ENCODE peak calls at places on chromosomes 5 and 9, in five cellular contexts. P, W, T, A and H are unnamed samples.

GRCh38 chr5:172429201-172429940 is 25.0 kb downstream of the SH3PXD2B start:
- DNase-seq in P (no peak), W (no peak), T (peak), A (peak), H (no peak)

GRCh38 chr5:64417390-64417789 is 88.4 kb upstream of the RGS7BP start:
- DNase-seq in P (no peak), W (no peak), T (peak), A (no peak), H (no peak)

GRCh38 chr9:114223564-114224246 is 68.4 kb downstream of the COL27A1 start:
- DNase-seq in P (no peak), W (peak), T (peak), A (no peak), H (no peak)

GRCh38 chr9:28121353-28121752 is 548.1 kb upstream of the C9orf72 start:
- DNase-seq in P (no peak), W (no peak), T (no peak), A (no peak), H (no peak)

GRCh38 chr5:137753227-137753985 is 757 bp downstream of the HNRNPA0 start:
- DNase-seq in P (peak), W (peak), T (no peak), A (peak), H (peak)

GRCh38 chr9:26789959-26790358 is 102.6 kb downstream of the CAAP1 start:
- DNase-seq in P (no peak), W (no peak), T (no peak), A (no peak), H (no peak)

GRCh38 chr9:111287127-111287526 is 42.9 kb downstream of the OR2K2 start:
- DNase-seq in P (no peak), W (peak), T (no peak), A (no peak), H (no peak)

GRCh38 chr5:118919016-118919415 is 69.3 kb downstream of the DTWD2 start:
- DNase-seq in P (no peak), W (no peak), T (no peak), A (no peak), H (no peak)

GRCh38 chr5:61964199-61964598 is 341.8 kb upstream of the KIF2A start:
- DNase-seq in P (no peak), W (no peak), T (no peak), A (no peak), H (no peak)

GRCh38 chr9:127968717-127969383 is 11.9 kb downstream of the EEIG1 start:
- DNase-seq in P (peak), W (peak), T (no peak), A (no peak), H (peak)

GRCh38 chr5:38809388-38810359 is 36.1 kb upstream of the OSMR start:
- DNase-seq in P (peak), W (peak), T (peak), A (peak), H (peak)

GRCh38 chr9:128159073-128159783 is 837 bp upstream of the BBLN start:
- DNase-seq in P (no peak), W (no peak), T (peak), A (peak), H (no peak)

GRCh38 chr9:109971226-109971625 is 191.2 kb downstream of the PALM2AKAP2 start:
- DNase-seq in P (no peak), W (no peak), T (no peak), A (no peak), H (no peak)

DNA sequence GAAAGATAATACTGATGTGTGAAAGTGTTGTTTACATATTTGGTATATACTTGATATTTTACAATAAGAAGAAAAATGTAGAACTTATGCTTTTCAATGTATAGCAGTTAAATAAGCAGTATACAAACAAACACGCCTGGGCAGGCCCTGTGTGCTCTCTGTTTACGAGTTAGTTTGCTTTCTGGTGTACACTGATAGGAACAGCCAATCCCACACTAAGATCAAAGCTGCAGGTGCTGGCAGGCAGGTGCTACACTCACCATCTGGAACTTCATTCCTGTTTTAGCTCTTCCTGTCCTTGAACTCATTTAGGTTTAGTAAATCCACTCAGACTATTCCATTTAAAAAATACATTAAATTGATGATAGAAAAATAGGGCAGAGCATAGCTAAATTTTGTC is 614.7 kb upstream of the ST8SIA4 start:
- DNase-seq in P (no peak), W (no peak), T (no peak), A (no peak), H (no peak)
- TF ChIP-seq POLR2A in P (no peak), W (no peak), T (no peak), A (no peak), H (no peak)

DNA sequence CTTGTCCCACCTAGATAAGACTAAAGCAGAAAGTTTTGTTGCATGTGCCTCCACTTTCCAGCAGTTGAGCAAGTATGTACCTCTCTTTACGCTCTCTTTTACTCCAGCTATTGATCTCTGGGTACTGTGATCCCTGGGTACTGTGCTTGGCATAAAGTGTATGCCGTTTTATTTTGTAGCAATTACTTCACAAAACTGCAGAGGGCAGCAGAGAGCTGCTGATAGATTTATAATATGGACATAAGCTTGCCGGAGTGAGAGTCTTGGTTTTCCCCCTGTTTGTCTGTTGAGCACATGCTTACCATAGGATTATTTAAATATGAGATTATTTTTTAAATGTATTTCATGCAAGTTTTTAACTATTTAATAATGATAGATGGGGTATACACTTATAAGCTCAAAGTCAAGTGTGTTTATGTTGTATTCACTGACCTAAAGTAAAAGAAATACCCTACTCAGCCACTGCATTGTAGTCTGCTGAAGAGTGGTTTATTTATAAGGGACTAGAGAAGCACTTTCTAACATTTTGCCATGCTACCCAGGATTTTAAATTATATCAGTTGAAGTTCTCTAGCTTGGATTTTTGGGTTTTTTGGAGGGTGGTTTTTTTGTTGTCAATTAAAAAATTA is 13.0 kb downstream of the TTC1 start:
- DNase-seq in P (peak), W (peak), T (peak), A (peak), H (peak)
- TF ChIP-seq POLR2A in P (no peak), W (no peak), T (no peak), A (no peak), H (no peak)

DNA sequence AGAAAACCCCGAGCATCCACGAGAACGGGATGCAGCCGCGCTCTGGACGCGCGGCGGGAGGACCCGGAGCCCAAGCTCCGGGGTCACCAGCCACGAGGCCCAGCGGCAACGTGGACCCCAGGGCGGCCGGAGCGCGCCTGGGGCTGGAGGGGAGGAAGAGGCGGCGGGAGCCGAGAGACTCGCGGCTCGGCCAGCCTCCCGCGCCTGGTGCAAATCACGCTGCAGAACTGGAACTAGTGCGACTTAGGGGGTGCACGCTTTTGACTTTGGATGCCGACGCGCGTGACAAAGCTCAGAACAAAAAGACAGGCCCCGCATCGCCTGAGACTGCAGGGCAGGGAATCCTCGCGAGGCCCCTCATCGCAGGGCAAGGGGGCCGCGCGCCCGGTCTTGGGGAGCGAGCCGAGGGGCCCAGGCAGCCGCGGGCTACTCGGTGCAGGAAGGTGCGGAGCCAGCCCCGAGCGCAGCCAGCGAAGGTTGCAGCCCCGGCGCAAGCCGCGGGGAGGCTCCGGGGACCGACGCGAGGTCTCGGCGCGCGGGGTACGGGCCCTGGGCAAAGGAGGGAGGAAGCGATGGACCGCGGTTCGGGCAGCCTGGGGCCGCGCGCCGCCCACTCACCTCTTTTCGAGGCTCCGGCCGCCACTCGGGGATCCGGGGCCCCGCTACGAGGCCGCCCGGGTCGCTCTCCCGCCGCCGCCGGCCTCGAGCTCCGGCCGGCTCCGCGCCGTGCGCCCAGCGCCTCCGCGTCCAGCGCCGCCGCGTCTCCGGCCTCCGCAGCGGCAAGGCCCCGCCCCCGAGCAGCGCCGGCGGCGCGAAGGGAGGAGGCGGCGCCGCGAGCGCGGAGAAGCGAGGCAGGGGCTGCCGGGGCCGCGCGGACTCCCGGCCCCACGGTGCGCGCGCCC is at the start of gene GOLM1:
- DNase-seq in P (peak), W (peak), T (peak), A (no peak), H (peak)
- TF ChIP-seq POLR2A in P (peak), W (peak), T (peak), A (no peak), H (peak)

GRCh38 chr5:132226516-132227234 is 978 bp downstream of the P4HA2 start:
- DNase-seq in P (no peak), W (no peak), T (no peak), A (no peak), H (peak)

GRCh38 chr5:132229236-132229635 is 1.6 kb upstream of the P4HA2 start:
- DNase-seq in P (no peak), W (no peak), T (no peak), A (no peak), H (peak)

GRCh38 chr5:132227235-132227484 is 493 bp downstream of the P4HA2 start:
- DNase-seq in P (no peak), W (no peak), T (no peak), A (no peak), H (no peak)

GRCh38 chr5:132228241-132229035 is 785 bp upstream of the P4HA2 start:
- DNase-seq in P (no peak), W (no peak), T (no peak), A (no peak), H (peak)

DNA sequence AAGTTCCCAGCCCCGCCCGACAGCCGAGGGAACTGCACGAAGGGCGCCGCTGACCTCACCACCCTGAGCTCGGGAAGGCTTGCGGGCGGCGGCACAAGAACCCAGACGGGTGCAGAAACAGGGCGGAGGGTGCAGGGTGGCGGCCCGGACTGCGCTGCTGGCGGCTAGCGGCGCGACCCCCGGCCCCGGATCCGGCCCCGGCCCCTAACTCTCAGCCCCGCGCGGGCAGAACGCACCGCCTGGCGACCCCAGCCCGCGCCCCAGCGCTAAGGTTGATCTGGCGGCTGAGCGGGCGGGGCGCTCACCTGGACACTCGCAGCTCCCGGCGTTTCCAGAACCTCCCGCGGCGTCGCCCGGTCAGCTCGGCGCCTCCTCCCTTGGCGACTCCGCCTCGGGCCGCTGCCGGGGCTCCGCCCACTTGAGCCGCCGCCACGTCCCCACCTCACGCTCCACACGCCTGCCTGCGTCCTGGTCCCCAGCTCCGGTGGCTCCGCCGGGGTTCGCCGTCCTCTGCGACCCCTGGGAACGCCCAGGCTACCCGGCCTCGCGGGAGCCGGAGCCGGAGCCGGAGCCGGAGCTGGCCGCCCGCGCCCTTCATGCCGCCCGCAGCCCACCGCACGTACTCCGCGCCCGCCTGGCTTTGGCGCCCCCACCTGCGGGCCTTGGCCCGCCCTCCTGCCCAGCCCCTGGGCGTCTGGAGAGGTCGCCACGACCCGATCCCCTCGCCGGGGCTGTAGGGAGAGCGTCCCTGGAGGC is at the start of gene P4HA2:
- DNase-seq in P (peak), W (peak), T (peak), A (peak), H (peak)
- TF ChIP-seq POLR2A in P (peak), W (peak), T (no peak), A (no peak), H (peak)

GRCh38 chr5:177447611-177448243 is 1.1 kb downstream of the PRR7 start:
- DNase-seq in P (peak), W (peak), T (peak), A (no peak), H (peak)
- TF ChIP-seq POLR2A in P (no peak), W (peak), T (no peak), A (no peak), H (peak)

DNA sequence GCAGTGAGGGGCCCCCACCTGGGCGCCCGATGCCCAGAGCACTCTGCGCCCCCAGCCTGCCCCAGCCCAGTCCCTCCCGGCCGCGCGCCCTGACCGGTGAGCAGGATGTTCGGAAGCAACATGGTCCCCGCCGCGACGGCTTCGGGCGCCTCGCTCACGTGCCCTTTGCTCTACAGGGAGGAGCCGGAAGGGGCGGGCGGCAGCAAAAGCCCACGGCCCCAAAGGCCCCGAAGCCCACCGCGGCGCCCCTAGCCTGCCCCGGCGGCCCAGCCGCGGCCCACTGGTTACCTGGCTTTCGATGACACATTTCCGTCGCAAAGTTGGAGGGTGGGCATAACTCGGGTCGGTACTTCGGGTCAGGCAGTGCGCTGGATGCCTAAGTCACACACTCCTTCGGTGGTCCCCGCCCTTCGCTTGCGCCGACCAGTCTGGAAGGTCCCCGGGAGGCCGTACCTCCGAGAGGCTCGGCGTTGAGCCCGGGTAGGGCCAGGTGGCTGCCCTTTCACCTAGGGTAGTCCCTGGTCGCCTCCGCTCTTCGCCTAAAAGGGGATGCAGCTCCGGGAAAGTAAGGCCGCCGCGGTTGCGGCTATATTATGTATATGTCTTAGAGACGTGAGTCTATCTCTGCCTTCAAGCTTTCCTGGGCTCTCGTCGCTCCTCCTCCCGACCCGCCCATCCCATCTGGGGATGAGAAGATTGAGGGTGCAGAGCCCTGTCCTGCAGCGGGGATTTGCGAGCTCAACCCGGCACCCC is at the start of the genes AK6, RAD17 and TAF9:
- DNase-seq in P (peak), W (peak), T (peak), A (peak), H (peak)
- TF ChIP-seq POLR2A in P (peak), W (peak), T (peak), A (peak), H (peak)

GRCh38 chr9:137297966-137298365 is 4.1 kb downstream of the NRARP start:
- DNase-seq in P (no peak), W (no peak), T (no peak), A (no peak), H (peak)

GRCh38 chr9:137297060-137297664 is 4.9 kb downstream of the NRARP start:
- DNase-seq in P (no peak), W (no peak), T (no peak), A (no peak), H (peak)

GRCh38 chr9:137295313-137296213 is 6.5 kb downstream of the NRARP start:
- DNase-seq in P (no peak), W (no peak), T (peak), A (no peak), H (peak)

GRCh38 chr9:137294684-137295312 is 7.3 kb downstream of the NRARP start:
- DNase-seq in P (no peak), W (no peak), T (peak), A (no peak), H (peak)

DNA sequence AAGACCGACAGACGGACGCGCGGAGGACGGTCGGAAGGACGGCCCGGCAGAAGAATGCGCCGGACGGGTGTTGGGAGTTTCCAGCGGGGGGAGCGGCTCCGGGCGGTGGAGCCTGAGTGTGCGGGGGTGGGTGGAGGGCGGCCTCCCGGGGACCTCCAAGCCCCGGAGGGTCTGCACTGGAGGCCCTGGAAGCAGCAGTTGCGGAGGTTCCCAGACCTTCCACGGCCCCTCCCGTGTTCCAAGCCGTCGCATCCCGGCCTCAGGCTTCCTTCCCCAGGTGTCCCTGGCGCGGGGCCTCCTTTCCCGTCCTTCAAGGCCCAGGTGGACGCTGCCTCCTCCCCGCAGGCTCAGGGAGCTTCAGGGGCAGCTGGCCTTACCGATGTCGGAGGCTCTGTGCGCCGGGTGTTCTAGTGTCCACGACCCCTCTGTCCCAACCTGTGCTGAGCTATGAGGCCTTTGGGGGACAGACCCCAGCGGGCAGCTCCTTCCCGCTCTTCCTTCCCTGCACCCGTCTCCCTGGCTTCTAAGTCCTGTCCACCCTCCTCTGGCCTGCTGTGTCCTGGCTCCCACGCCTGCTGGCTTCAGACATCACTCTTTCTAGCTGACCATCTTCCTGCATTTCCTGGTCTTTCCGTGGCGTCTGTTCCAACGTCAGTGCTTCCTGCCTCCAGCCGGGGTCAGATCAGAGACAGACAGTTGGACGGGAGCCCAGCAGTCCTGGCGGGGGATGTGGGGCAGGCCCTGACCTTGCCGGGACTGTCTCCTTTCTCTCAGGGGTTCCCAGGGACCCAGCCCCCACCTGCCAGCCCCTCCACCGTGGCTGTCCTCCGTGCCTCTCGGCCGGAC is 5.6 kb downstream of the NRARP start:
- DNase-seq in P (peak), W (no peak), T (no peak), A (no peak), H (peak)
- TF ChIP-seq POLR2A in P (no peak), W (no peak), T (no peak), A (no peak), H (peak)

GRCh38 chr9:131577005-131578000 is 32.0 kb downstream of the PRRT1B start:
- DNase-seq in P (no peak), W (no peak), T (no peak), A (no peak), H (no peak)

GRCh38 chr9:131575121-131575640 is 29.9 kb downstream of the PRRT1B start:
- DNase-seq in P (no peak), W (no peak), T (no peak), A (no peak), H (no peak)

GRCh38 chr9:131578016-131578415 is 32.7 kb downstream of the PRRT1B start:
- DNase-seq in P (no peak), W (no peak), T (no peak), A (no peak), H (no peak)

GRCh38 chr9:131578778-131579504 is 33.6 kb downstream of the PRRT1B start:
- DNase-seq in P (no peak), W (no peak), T (peak), A (no peak), H (no peak)

GRCh38 chr9:131575946-131576853 is 30.9 kb downstream of the PRRT1B start:
- DNase-seq in P (no peak), W (no peak), T (no peak), A (no peak), H (no peak)
- TF ChIP-seq POLR2A in P (no peak), W (no peak), T (no peak), A (no peak), H (no peak)

GRCh38 chr9:124291801-124292396 is 34.1 kb downstream of the NEK6 start:
- DNase-seq in P (no peak), W (no peak), T (peak), A (no peak), H (no peak)

GRCh38 chr9:124295097-124295794 is 37.5 kb downstream of the NEK6 start:
- DNase-seq in P (no peak), W (no peak), T (no peak), A (no peak), H (no peak)

GRCh38 chr9:124296094-124296493 is 38.3 kb downstream of the NEK6 start:
- DNase-seq in P (no peak), W (no peak), T (no peak), A (no peak), H (no peak)

GRCh38 chr9:124292696-124293593 is 35.2 kb downstream of the NEK6 start:
- DNase-seq in P (no peak), W (no peak), T (no peak), A (no peak), H (no peak)

GRCh38 chr9:124293712-124294504 is 36.2 kb downstream of the NEK6 start:
- DNase-seq in P (no peak), W (no peak), T (no peak), A (no peak), H (no peak)
- TF ChIP-seq POLR2A in P (no peak), W (no peak), T (no peak), A (no peak), H (no peak)